ENCODE peak calls at places on chromosomes 12 and 14, in seven cellular contexts. I is CD8-positive, alpha-beta T cell; A is AG10803; D is cardiac muscle cell; B is DND-41; H is ascending aorta; V is NB4. U is an unnamed sample.
A peak's percentile ranks its signal among the peaks of the same experiment; 100 is the strongest.

GRCh38 chr12:20369164-20370000 is 1.0 kb downstream of the PDE3A start:
- DNase-seq in H (no peak), D (peak; percentile 91), I (no peak), A (peak; percentile 24), V (peak; percentile 85), B (no peak), U (peak; percentile 54)

GRCh38 chr12:22321620-22322019 is 12.9 kb downstream of the ST8SIA1 start:
- DNase-seq in I (peak; percentile 25), B (no peak), A (peak; percentile 8), D (peak; percentile 42), H (no peak), V (peak; percentile 92), U (no peak)

GRCh38 chr14:23183479-23183878 is at the start of gene SLC7A8:
- DNase-seq in D (no peak), A (no peak), I (peak; percentile 33), B (no peak), V (no peak), H (no peak), U (peak; percentile 26)

GRCh38 chr14:98136019-98136418 is 1136.0 kb downstream of the BCL11B start:
- DNase-seq in D (no peak), B (peak; percentile 84), I (peak; percentile 50), A (no peak), H (no peak), V (no peak), U (no peak)

GRCh38 chr14:58637040-58637390 is 747 bp upstream of the DACT1 start:
- DNase-seq in D (peak; percentile 83), I (peak; percentile 17), A (peak; percentile 89), V (peak; percentile 29), H (peak; percentile 33), B (no peak), U (no peak)

GRCh38 chr12:57632898-57633825 is at the start of gene B4GALNT1:
- DNase-seq in I (peak; percentile 55), A (peak; percentile 48), B (peak; percentile 22), D (peak; percentile 59), H (no peak), V (peak; percentile 73), U (peak; percentile 81)

GRCh38 chr14:64069634-64070359 is 217.0 kb downstream of the SYNE2 start:
- DNase-seq in D (no peak), I (no peak), A (peak; percentile 29), B (no peak), V (no peak), H (no peak), U (no peak)

GRCh38 chr14:67705211-67705610 is 3.5 kb downstream of the RDH12 start:
- DNase-seq in A (no peak), H (no peak), I (no peak), V (no peak), D (no peak), B (no peak), U (no peak)

GRCh38 chr12:118357327-118358007 is 15.2 kb downstream of the TAOK3 start:
- DNase-seq in H (no peak), A (peak; percentile 68), V (peak; percentile 93), I (peak; percentile 51), D (peak; percentile 78), B (peak; percentile 74), U (no peak)

GRCh38 chr12:104535383-104535782 is 78.6 kb downstream of the CHST11 start:
- DNase-seq in B (no peak), V (no peak), H (no peak), I (no peak), D (no peak), A (peak; percentile 94), U (no peak)

GRCh38 chr12:124607681-124608425 is 40.4 kb upstream of the NCOR2 start:
- DNase-seq in D (no peak), A (no peak), I (no peak), B (no peak), V (peak; percentile 43), H (no peak), U (no peak)

GRCh38 chr12:124603910-124604775 is 36.7 kb upstream of the NCOR2 start:
- DNase-seq in A (peak; percentile 54), I (no peak), D (no peak), H (no peak), B (no peak), V (no peak), U (no peak)

GRCh38 chr12:124603143-124603542 is 35.7 kb upstream of the NCOR2 start:
- DNase-seq in A (peak; percentile 22), H (no peak), D (no peak), V (no peak), B (no peak), I (no peak), U (no peak)

GRCh38 chr12:124605869-124606774 is 38.7 kb upstream of the NCOR2 start:
- DNase-seq in H (no peak), I (no peak), V (no peak), A (no peak), D (no peak), B (no peak), U (no peak)

DNA sequence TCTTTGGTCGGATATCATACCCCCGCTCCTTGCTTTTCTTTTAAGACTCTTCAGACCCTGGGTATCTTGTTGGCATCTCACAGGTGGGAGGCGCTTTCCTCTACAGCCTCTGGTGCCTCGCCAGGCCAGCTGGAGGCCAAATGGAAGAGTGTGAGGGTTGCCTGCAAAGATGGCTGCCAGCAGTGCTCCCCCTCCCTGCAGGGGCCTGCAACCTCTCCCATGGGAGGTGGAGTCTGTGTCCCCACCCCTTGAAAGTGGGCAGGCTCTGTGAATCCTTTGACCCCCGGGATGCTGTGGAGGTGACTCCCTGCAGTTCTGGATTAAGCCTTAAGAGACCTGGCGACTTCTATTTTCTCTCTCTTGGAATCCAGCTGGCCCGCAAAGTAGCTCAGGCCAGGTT is 37.7 kb upstream of the NCOR2 start:
- DNase-seq in H (no peak), I (no peak), A (no peak), D (no peak), B (no peak), V (no peak), U (no peak)
- TF ChIP-seq CTCF in H (no peak), I (no peak), A (no peak), D (no peak), B (no peak), V (no peak), U (no peak)

DNA sequence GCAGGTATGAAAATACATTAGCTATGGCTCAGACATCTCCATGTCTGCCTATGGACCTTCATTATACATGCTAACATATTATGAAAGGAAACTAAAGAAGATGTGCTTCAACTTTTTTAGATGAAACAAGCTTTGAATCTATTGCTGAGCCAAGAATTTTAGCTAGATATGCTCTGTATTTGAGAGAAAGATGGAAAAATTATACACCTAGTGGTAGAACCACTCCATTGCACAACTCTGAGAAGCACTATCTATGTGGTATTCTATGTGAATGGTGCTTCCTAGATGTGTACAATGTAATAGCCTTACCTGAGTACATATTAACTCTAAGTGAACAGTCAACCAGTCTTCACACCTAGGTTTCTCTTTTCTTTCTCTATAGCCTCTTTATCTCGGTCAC is 17.3 kb downstream of the EPYC start:
- DNase-seq in I (no peak), H (no peak), B (no peak), V (no peak), D (no peak), A (no peak), U (no peak)
- TF ChIP-seq CTCF in I (no peak), H (no peak), B (peak; percentile 40), V (peak; percentile 19), D (no peak), A (no peak), U (peak; percentile 45)

GRCh38 chr14:54566410-54567223 is at the start of gene SAMD4A:
- DNase-seq in H (no peak), D (peak; percentile 93), V (peak; percentile 68), I (peak; percentile 50), B (peak; percentile 77), A (peak; percentile 89), U (peak; percentile 53)
- TF ChIP-seq CTCF in H (peak; percentile 23), D (peak; percentile 35), V (no peak), I (no peak), B (peak; percentile 51), A (peak; percentile 44), U (peak; percentile 53)

GRCh38 chr12:61524851-61525250 is 735.4 kb upstream of the USP15 start:
- DNase-seq in B (no peak), D (no peak), H (no peak), I (no peak), V (no peak), A (no peak), U (no peak)

GRCh38 chr12:61521258-61521657 is 738.9 kb upstream of the USP15 start:
- DNase-seq in V (no peak), H (no peak), A (no peak), B (no peak), D (no peak), I (no peak), U (no peak)

GRCh38 chr12:61523276-61523992 is 736.8 kb upstream of the USP15 start:
- DNase-seq in D (no peak), I (no peak), H (no peak), A (no peak), V (no peak), B (no peak), U (no peak)

GRCh38 chr12:61530456-61530855 is 729.7 kb upstream of the USP15 start:
- DNase-seq in D (no peak), B (no peak), H (no peak), V (no peak), I (no peak), A (no peak), U (no peak)

DNA sequence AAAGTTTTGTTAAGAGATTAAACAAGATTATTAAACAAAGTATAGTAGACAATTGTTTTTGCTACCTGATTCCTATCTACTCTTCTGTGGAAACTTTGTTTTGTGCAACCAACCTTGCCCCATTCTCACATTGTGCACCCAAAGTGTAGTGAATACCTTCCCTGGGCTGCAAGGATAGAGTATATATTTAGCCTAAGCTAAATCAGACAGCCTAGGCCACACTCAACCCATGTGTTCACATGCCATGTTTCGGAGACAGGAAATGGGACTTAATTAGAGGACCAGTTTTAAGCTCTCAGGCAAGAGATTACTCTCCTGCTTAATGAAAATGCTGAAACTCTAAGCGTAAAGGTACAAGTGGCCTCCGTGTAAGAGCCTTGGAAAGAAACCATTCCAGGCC is 734.9 kb upstream of the USP15 start:
- DNase-seq in H (no peak), V (no peak), I (no peak), D (no peak), A (no peak), B (no peak), U (no peak)
- TF ChIP-seq CTCF in H (no peak), V (no peak), I (no peak), D (no peak), A (no peak), B (no peak), U (no peak)

GRCh38 chr12:50325890-50326391 is 42.6 kb upstream of the LIMA1 start:
- DNase-seq in A (no peak), B (no peak), D (peak; percentile 57), I (no peak), V (no peak), H (no peak), U (no peak)

GRCh38 chr12:50322196-50322595 is 38.9 kb upstream of the LIMA1 start:
- DNase-seq in B (no peak), A (no peak), V (no peak), D (no peak), I (no peak), H (no peak), U (no peak)

DNA sequence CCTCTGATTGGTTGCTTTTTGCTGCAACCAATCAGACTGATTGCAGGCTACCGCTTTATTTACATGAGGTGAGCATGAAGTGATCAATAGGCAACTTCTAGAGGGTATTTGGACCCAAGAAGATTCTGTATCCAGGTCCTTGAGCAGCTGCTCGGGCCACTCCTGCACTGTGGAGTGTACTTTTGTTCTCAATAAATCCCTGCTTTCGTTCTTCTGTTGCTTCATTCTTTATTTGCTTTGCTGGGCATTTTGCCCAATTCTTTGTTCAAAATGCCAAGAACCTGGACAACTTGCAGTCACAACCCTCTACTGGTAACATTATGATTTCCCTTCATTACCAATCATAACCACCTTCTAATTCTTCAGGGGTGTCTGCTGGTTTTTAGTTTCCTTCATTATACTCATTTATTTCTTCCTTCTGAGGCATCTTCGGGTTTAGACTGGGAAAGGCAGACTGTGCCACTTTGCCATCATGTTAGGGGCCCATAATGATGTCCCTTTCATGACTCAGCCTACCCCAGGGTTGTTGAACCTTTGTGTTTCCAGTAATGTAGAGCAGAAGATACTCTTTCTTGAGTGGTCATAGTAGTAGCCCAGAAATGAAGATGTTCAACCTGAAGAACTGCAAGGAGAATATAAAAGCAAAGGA is 43.4 kb upstream of the LIMA1 start:
- DNase-seq in V (no peak), H (no peak), A (peak; percentile 55), B (no peak), D (peak; percentile 81), I (no peak), U (no peak)
- TF ChIP-seq CTCF in V (no peak), H (no peak), A (no peak), B (no peak), D (no peak), I (no peak), U (no peak)